ENCODE peak calls at places on chromosomes 1 and 21, in seven cellular contexts. C is H9, Z is mesenchymal stem cell, I is trophoblast cell, A is mesendoderm, K is IMR-90, D is H1. Y is an unnamed sample.

GRCh38 chr21:14900058-14900457 is 164.7 kb downstream of the NRIP1 start:
- DNase-seq in C (no peak), Z (no peak), I (peak), A (peak), K (peak), D (no peak), Y (no peak)

GRCh38 chr1:27033059-27033746 is 20.6 kb upstream of the TENT5B start:
- DNase-seq in C (no peak), Z (no peak), I (no peak), A (no peak), K (no peak), D (no peak), Y (no peak)

GRCh38 chr1:8118031-8118451 is 91.9 kb upstream of the ERRFI1 start:
- DNase-seq in C (no peak), Z (peak), I (peak), A (peak), K (no peak), D (no peak), Y (no peak)

GRCh38 chr1:22711071-22711470 is 432 bp downstream of the EPHB2 start:
- DNase-seq in C (no peak), Z (no peak), I (peak), A (no peak), K (no peak), D (no peak), Y (no peak)

GRCh38 chr1:109257682-109258421 is 8.5 kb downstream of the CELSR2 start:
- DNase-seq in C (no peak), Z (no peak), I (no peak), A (no peak), K (no peak), D (no peak), Y (no peak)

GRCh38 chr1:41617336-41617735 is 132.9 kb upstream of the EDN2 start:
- DNase-seq in C (no peak), Z (no peak), I (no peak), A (no peak), K (no peak), D (peak), Y (no peak)

GRCh38 chr1:113101588-113101987 is 28.6 kb downstream of the LRIG2 start:
- DNase-seq in C (no peak), Z (peak), I (peak), A (no peak), K (peak), D (no peak), Y (no peak)

GRCh38 chr1:207826557-207827487 is 75.0 kb downstream of the CD46 start:
- DNase-seq in C (no peak), Z (peak), I (peak), A (no peak), K (no peak), D (no peak), Y (no peak)

GRCh38 chr1:30645807-30646206 is 77.6 kb downstream of the MATN1 start:
- DNase-seq in C (no peak), Z (no peak), I (no peak), A (no peak), K (peak), D (no peak), Y (no peak)

GRCh38 chr1:93142161-93142560 is 38.1 kb downstream of the TMED5 start:
- DNase-seq in C (no peak), Z (no peak), I (no peak), A (no peak), K (no peak), D (no peak), Y (no peak)

GRCh38 chr1:24793762-24794161 is 48.5 kb downstream of the CLIC4 start:
- DNase-seq in C (no peak), Z (peak), I (peak), A (no peak), K (peak), D (no peak), Y (no peak)

DNA sequence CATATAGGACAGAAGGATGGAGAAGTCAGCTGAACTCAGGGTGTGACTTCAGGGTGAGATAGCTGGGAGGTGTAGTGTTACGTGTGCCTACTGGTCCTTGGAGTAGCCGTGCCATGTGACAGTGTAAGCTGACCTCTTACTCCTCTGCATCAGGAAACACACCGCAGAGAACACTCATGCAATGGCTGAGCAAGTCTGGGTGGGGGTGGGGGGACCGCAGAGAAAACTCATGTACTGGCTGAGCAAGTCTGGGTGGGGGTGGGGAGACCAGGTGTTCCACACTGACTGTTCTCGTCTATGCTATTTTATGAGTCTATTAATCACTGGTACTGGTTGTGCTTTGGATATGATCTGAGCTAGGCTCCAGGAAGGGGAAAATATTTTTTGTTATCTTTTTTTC is 233.1 kb downstream of the PAPPA2 start:
- DNase-seq in C (peak), Z (peak), I (peak), A (peak), K (peak), D (no peak), Y (no peak)
- H3K23ac ChIP-seq in C (no peak), Z (no peak), I (no peak), A (no peak), K (no peak), D (no peak), Y (no peak)

DNA sequence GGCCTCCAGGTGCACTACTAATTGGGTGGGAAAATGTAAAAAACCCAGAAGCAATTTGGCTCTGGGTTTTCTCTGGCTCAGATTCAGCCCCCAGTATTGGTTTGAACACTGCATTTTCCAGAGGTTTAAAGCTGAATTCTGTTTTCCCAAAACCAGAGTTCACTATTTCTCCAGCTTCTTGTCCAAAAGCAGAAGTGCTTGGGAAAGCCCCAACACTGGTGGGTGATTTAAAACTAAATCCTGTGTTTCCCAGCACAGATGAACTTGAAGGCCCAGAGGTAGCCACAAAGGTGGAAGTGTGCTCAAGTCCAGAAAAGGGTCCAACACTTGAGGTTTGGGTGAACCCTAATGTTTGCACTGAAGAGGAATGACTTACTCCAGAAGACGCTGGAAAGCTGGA is 689 bp downstream of the MCM3AP start:
- DNase-seq in C (no peak), Z (no peak), I (no peak), A (no peak), K (no peak), D (no peak), Y (no peak)
- H3K9ac ChIP-seq in C (no peak), Z (peak), I (no peak), A (peak), K (peak), D (no peak), Y (no peak)

GRCh38 chr1:214310010-214310409 is 29.1 kb downstream of the SMYD2 start:
- DNase-seq in C (no peak), Z (no peak), I (peak), A (no peak), K (peak), D (no peak), Y (no peak)

GRCh38 chr1:214305164-214305751 is 24.3 kb downstream of the SMYD2 start:
- DNase-seq in C (no peak), Z (no peak), I (no peak), A (no peak), K (no peak), D (no peak), Y (no peak)

GRCh38 chr1:214303106-214303505 is 22.1 kb downstream of the SMYD2 start:
- DNase-seq in C (no peak), Z (no peak), I (no peak), A (no peak), K (peak), D (no peak), Y (no peak)

GRCh38 chr1:214303538-214303937 is 22.6 kb downstream of the SMYD2 start:
- DNase-seq in C (no peak), Z (no peak), I (no peak), A (no peak), K (peak), D (no peak), Y (no peak)

GRCh38 chr1:214306270-214306669 is 25.3 kb downstream of the SMYD2 start:
- DNase-seq in C (no peak), Z (no peak), I (no peak), A (no peak), K (no peak), D (no peak), Y (no peak)
- H3K18ac ChIP-seq in C (no peak), Z (no peak), I (no peak), A (no peak), K (no peak), D (no peak), Y (no peak)

GRCh38 chr1:2810899-2811525 is 9.5 kb upstream of the TTC34 start:
- DNase-seq in C (no peak), Z (no peak), I (no peak), A (no peak), K (no peak), D (no peak), Y (no peak)

GRCh38 chr1:2812136-2812535 is 10.6 kb upstream of the TTC34 start:
- DNase-seq in C (no peak), Z (no peak), I (no peak), A (no peak), K (no peak), D (no peak), Y (no peak)

GRCh38 chr1:2812939-2813653 is 11.6 kb upstream of the TTC34 start:
- DNase-seq in C (no peak), Z (no peak), I (no peak), A (no peak), K (no peak), D (no peak), Y (no peak)

GRCh38 chr1:2810281-2810680 is 8.8 kb upstream of the TTC34 start:
- DNase-seq in C (no peak), Z (no peak), I (no peak), A (no peak), K (no peak), D (no peak), Y (no peak)

GRCh38 chr1:2811526-2811905 is 10.0 kb upstream of the TTC34 start:
- DNase-seq in C (no peak), Z (no peak), I (no peak), A (no peak), K (no peak), D (no peak), Y (no peak)
- H3K23ac ChIP-seq in C (no peak), Z (no peak), I (no peak), A (no peak), K (no peak), D (no peak), Y (no peak)

GRCh38 chr1:38061290-38061689 is 14.7 kb upstream of the POU3F1 start:
- DNase-seq in C (no peak), Z (no peak), I (no peak), A (no peak), K (no peak), D (no peak), Y (no peak)
- H3K9ac ChIP-seq in C (no peak), Z (no peak), I (no peak), A (no peak), K (no peak), D (no peak), Y (no peak)

GRCh38 chr1:167292216-167292615 is 71.5 kb downstream of the POU2F1 start:
- DNase-seq in C (no peak), Z (no peak), I (no peak), A (no peak), K (no peak), D (no peak), Y (no peak)
- H3K18ac ChIP-seq in C (no peak), Z (no peak), I (no peak), A (no peak), K (no peak), D (no peak), Y (no peak)

GRCh38 chr1:242826706-242827336 is 302.3 kb upstream of the PLD5 start:
- DNase-seq in C (no peak), Z (no peak), I (no peak), A (no peak), K (no peak), D (no peak), Y (no peak)
- H3K23ac ChIP-seq in C (no peak), Z (no peak), I (no peak), A (no peak), K (no peak), D (no peak), Y (no peak)